ENCODE peak calls at places on chromosomes 7 and 10, in ten cellular contexts. Q is KBM-7, I is COR-L47, Y is iris pigment epithelial cell, A is T follicular helper cell, X is RCC 7860, G is NCI-H1092 treated with DMSO at 0.1 percent for 48 hours, D is NCI-H187, E is gastrocnemius medialis, C is iPS-NIHi11. T is an unnamed sample.
A peak's percentile ranks its signal among the peaks of the same experiment; 100 is the strongest.

GRCh38 chr10:75014516-75015230 is 96.8 kb upstream of the SAMD8 start:
- DNase-seq in Q (no peak), I (no peak), Y (no peak), A (no peak), X (no peak), G (no peak), D (no peak), E (no peak), C (no peak), T (no peak)

GRCh38 chr10:110395350-110396283 is 90.9 kb upstream of the SMNDC1 start:
- DNase-seq in Q (no peak), I (no peak), Y (peak; percentile 100), A (no peak), X (peak; percentile 96), G (no peak), D (no peak), E (no peak), C (no peak), T (no peak)

GRCh38 chr7:142412551-142413193 is 154.8 kb upstream of the PRSS58 start:
- DNase-seq in Q (peak; percentile 59), I (peak; percentile 17), Y (peak; percentile 82), A (peak; percentile 9), X (peak; percentile 46), G (no peak), D (no peak), E (no peak), C (peak; percentile 77), T (peak; percentile 23)

GRCh38 chr7:149866817-149867447 is 6.8 kb upstream of the ATP6V0E2 start:
- DNase-seq in Q (peak; percentile 77), I (no peak), Y (peak; percentile 68), A (no peak), X (no peak), G (no peak), D (no peak), E (no peak), C (no peak), T (no peak)

GRCh38 chr7:156558198-156558597 is 82.4 kb upstream of the RNF32 start:
- DNase-seq in Q (no peak), I (no peak), Y (peak; percentile 56), A (no peak), X (peak; percentile 97), G (no peak), D (no peak), E (no peak), C (no peak), T (no peak)

GRCh38 chr7:138000081-138000701 is 1.7 kb downstream of the CREB3L2 start:
- DNase-seq in Q (peak; percentile 92), I (no peak), Y (peak; percentile 97), A (no peak), X (peak; percentile 66), G (no peak), D (peak; percentile 25), E (peak; percentile 58), C (peak; percentile 31), T (peak; percentile 78)

GRCh38 chr10:22570733-22571430 is 143.5 kb downstream of the PIP4K2A start:
- DNase-seq in Q (no peak), I (no peak), Y (no peak), A (no peak), X (no peak), G (no peak), D (no peak), E (no peak), C (no peak), T (no peak)

GRCh38 chr7:65746398-65746669 is 126.5 kb upstream of the VKORC1L1 start:
- DNase-seq in Q (no peak), I (no peak), Y (peak; percentile 64), A (no peak), X (peak; percentile 59), G (no peak), D (no peak), E (no peak), C (no peak), T (no peak)

GRCh38 chr7:155002411-155003214 is at the start of gene PAXIP1:
- DNase-seq in Q (peak; percentile 59), I (peak; percentile 70), Y (peak; percentile 14), A (peak; percentile 44), X (no peak), G (peak; percentile 76), D (peak; percentile 68), E (peak; percentile 16), C (peak; percentile 88), T (peak; percentile 61)

T was measured in neuronal stem cell.